ENCODE peak calls at places on chromosomes 6 and 20, in nine cellular contexts. J is dorsolateral prefrontal cortex, I is RWPE1, M is progenitor cell of endocrine pancreas, O is cardiac muscle cell, N is AG04450, W is AG09319, Y is breast epithelium, X is colonic mucosa. B is an unnamed sample.

GRCh38 chr20:54219751-54220426 is 12.0 kb downstream of the PFDN4 start:
- DNase-seq in J (no peak), I (peak), M (no peak), O (peak), N (no peak), W (no peak), Y (no peak), X (no peak), B (no peak)

GRCh38 chr6:75381878-75382633 is 97.5 kb upstream of the TMEM30A start:
- DNase-seq in J (no peak), I (no peak), M (no peak), O (peak), N (no peak), W (no peak), Y (no peak), X (no peak), B (no peak)

GRCh38 chr6:147227770-147228320 is 23.6 kb downstream of the STXBP5 start:
- DNase-seq in J (no peak), I (no peak), M (no peak), O (no peak), N (no peak), W (no peak), Y (no peak), X (no peak), B (no peak)

GRCh38 chr6:73968358-73968757 is 272.4 kb downstream of the CD109 start:
- DNase-seq in J (no peak), I (no peak), M (no peak), O (no peak), N (no peak), W (no peak), Y (no peak), X (no peak), B (no peak)

GRCh38 chr6:147003186-147003585 is 201.0 kb upstream of the STXBP5 start:
- DNase-seq in J (no peak), I (no peak), M (no peak), O (peak), N (no peak), W (no peak), Y (no peak), X (no peak), B (no peak)

GRCh38 chr20:9306521-9306920 is 207.9 kb upstream of the LAMP5 start:
- DNase-seq in J (no peak), I (peak), M (no peak), O (peak), N (peak), W (peak), Y (no peak), X (no peak), B (no peak)

GRCh38 chr20:63264002-63264401 is 8.6 kb upstream of the ARFGAP1 start:
- DNase-seq in J (no peak), I (no peak), M (no peak), O (no peak), N (no peak), W (no peak), Y (no peak), X (no peak), B (no peak)

GRCh38 chr6:125839471-125839870 is 48.7 kb downstream of the NCOA7 start:
- DNase-seq in J (no peak), I (no peak), M (no peak), O (peak), N (no peak), W (no peak), Y (no peak), X (no peak), B (no peak)

GRCh38 chr6:36493859-36494258 is 51.1 kb downstream of the KCTD20 start:
- DNase-seq in J (no peak), I (no peak), M (no peak), O (peak), N (no peak), W (no peak), Y (no peak), X (no peak), B (no peak)

GRCh38 chr6:144989319-144990099 is 704.4 kb downstream of the UTRN start:
- DNase-seq in J (no peak), I (no peak), M (no peak), O (no peak), N (no peak), W (no peak), Y (peak), X (no peak), B (no peak)

GRCh38 chr20:45545754-45546453 is 1.3 kb downstream of the EPPIN start:
- DNase-seq in J (no peak), I (peak), M (no peak), O (peak), N (peak), W (no peak), Y (no peak), X (no peak), B (no peak)

GRCh38 chr20:4014031-4014474 is 1.3 kb downstream of the RNF24 start:
- DNase-seq in J (no peak), I (peak), M (no peak), O (peak), N (peak), W (peak), Y (peak), X (peak), B (no peak)
- TF ChIP-seq CTCF in J (peak), I (peak), M (peak), O (peak), N (peak), W (peak), Y (peak), X (peak), B (peak)

GRCh38 chr6:156659317-156660198 is 117.6 kb upstream of the ARID1B start:
- DNase-seq in J (no peak), I (no peak), M (no peak), O (no peak), N (no peak), W (no peak), Y (no peak), X (no peak), B (no peak)
- TF ChIP-seq CTCF in J (no peak), I (no peak), M (no peak), O (peak), N (peak), W (no peak), Y (no peak), X (no peak), B (no peak)

GRCh38 chr6:50655848-50656453 is 57.4 kb upstream of the TFAP2D start:
- DNase-seq in J (no peak), I (peak), M (no peak), O (no peak), N (no peak), W (no peak), Y (no peak), X (no peak), B (no peak)
- TF ChIP-seq CTCF in J (peak), I (peak), M (peak), O (peak), N (peak), W (peak), Y (peak), X (peak), B (peak)

GRCh38 chr20:51432875-51433274 is 109.6 kb downstream of the NFATC2 start:
- DNase-seq in J (no peak), I (peak), M (no peak), O (no peak), N (no peak), W (no peak), Y (no peak), X (no peak), B (no peak)
- TF ChIP-seq CTCF in J (no peak), I (no peak), M (no peak), O (no peak), N (no peak), W (no peak), Y (no peak), X (no peak), B (no peak)

GRCh38 chr6:138692978-138693909 is 80.3 kb upstream of the CCDC28A start:
- DNase-seq in J (peak), I (peak), M (peak), O (peak), N (peak), W (no peak), Y (peak), X (peak), B (peak)
- TF ChIP-seq CTCF in J (no peak), I (peak), M (peak), O (no peak), N (peak), W (no peak), Y (no peak), X (no peak), B (peak)

GRCh38 chr20:61119263-61119662 is 132.8 kb upstream of the CDH4 start:
- DNase-seq in J (no peak), I (no peak), M (no peak), O (no peak), N (no peak), W (no peak), Y (no peak), X (no peak), B (no peak)

GRCh38 chr20:61118429-61119224 is 133.4 kb upstream of the CDH4 start:
- DNase-seq in J (no peak), I (no peak), M (no peak), O (no peak), N (peak), W (no peak), Y (no peak), X (no peak), B (no peak)

GRCh38 chr20:61123286-61123685 is 128.8 kb upstream of the CDH4 start:
- DNase-seq in J (no peak), I (no peak), M (no peak), O (no peak), N (no peak), W (no peak), Y (no peak), X (no peak), B (no peak)

GRCh38 chr20:61121661-61122060 is 130.4 kb upstream of the CDH4 start:
- DNase-seq in J (no peak), I (no peak), M (no peak), O (no peak), N (no peak), W (no peak), Y (no peak), X (no peak), B (no peak)

DNA sequence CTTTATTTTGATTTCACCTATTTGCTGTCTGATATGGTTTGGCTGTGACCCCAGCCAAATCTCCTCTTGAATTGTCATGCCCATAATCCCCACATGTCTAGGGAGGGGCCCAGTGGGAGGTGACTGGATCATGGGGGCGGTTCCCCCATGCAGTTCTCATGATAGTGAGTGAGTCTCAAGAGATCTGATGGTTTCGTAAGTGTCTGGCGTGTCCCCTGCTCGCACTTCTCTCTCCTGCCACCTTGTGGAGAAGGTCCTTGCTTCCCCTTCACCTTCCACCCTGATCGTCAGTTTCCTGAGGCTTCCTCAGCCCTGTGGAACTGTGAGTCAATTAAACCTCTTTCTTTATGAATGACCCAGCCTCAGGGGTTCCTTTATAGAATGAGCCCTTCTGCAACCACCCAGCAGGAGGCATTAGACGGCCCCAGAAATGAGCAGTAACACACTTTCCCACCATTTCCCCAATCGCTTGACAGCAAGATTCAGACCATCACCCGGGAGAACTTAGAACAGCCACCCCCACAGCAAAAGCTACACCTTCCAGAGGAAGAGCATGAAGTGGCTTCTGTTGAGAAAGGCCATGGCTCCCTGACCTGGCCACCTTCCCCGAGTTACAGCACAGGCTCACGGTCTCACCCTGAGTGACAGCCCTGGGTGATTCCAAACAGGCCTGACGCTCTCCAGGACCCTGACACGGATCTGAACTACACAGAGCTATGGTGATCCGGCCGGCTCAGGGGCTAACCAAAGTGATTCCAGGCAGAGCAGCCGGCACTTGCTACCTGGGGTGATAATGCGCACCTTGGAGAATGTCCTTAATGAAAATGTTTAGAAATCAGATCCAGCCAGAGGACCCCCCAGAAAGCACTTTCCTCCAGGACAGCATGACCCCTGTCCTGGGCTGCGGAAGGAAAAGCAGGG is 131.2 kb upstream of the CDH4 start:
- DNase-seq in J (no peak), I (no peak), M (no peak), O (peak), N (peak), W (no peak), Y (peak), X (peak), B (no peak)
- TF ChIP-seq CTCF in J (peak), I (peak), M (peak), O (peak), N (peak), W (peak), Y (peak), X (peak), B (peak)

GRCh38 chr6:155497273-155497672 is 41.6 kb upstream of the NOX3 start:
- DNase-seq in J (no peak), I (no peak), M (no peak), O (no peak), N (no peak), W (no peak), Y (no peak), X (no peak), B (no peak)

GRCh38 chr6:155492061-155492735 is 36.6 kb upstream of the NOX3 start:
- DNase-seq in J (no peak), I (no peak), M (no peak), O (no peak), N (no peak), W (no peak), Y (no peak), X (no peak), B (no peak)

GRCh38 chr6:155493026-155493693 is 37.5 kb upstream of the NOX3 start:
- DNase-seq in J (no peak), I (no peak), M (no peak), O (no peak), N (no peak), W (no peak), Y (no peak), X (no peak), B (no peak)

GRCh38 chr6:155493694-155494143 is 38.1 kb upstream of the NOX3 start:
- DNase-seq in J (no peak), I (peak), M (no peak), O (peak), N (peak), W (peak), Y (peak), X (peak), B (no peak)

GRCh38 chr6:155495011-155495768 is 39.6 kb upstream of the NOX3 start:
- DNase-seq in J (peak), I (no peak), M (no peak), O (peak), N (peak), W (peak), Y (no peak), X (peak), B (no peak)
- TF ChIP-seq CTCF in J (peak), I (no peak), M (peak), O (peak), N (peak), W (peak), Y (no peak), X (no peak), B (peak)